ENCODE peak calls at places on chromosomes 2 and 18, in six cellular contexts. One of them, this sample, is unnamed.

GRCh38 chr2:208057108-208057507 is 31.8 kb upstream of the PLEKHM3 start:
- DNase-seq in NCI-H69: no peak
- DNase-seq in trophoblast cell: no peak
- DNase-seq in fibroblast of pulmonary artery: no peak
- DNase-seq in mucosa of descending colon: no peak
- DNase-seq in NCI-H1436: no peak
- DNase-seq in this sample: no peak

GRCh38 chr2:134718095-134718955 is 475 bp downstream of the TMEM163 start:
- DNase-seq in mucosa of descending colon: no peak
- DNase-seq in NCI-H69: peak; percentile 45
- DNase-seq in fibroblast of pulmonary artery: no peak
- DNase-seq in trophoblast cell: peak; percentile 8
- DNase-seq in NCI-H1436: no peak
- DNase-seq in this sample: peak; percentile 58

GRCh38 chr2:68387408-68388350 is 22.6 kb downstream of the PLEK start:
- DNase-seq in trophoblast cell: peak; percentile 47
- DNase-seq in fibroblast of pulmonary artery: peak; percentile 3
- DNase-seq in NCI-H1436: no peak
- DNase-seq in mucosa of descending colon: no peak
- DNase-seq in NCI-H69: no peak
- DNase-seq in this sample: no peak

GRCh38 chr2:184558713-184559464 is 39.4 kb upstream of the ZNF804A start:
- DNase-seq in mucosa of descending colon: no peak
- DNase-seq in fibroblast of pulmonary artery: no peak
- DNase-seq in NCI-H1436: no peak
- DNase-seq in trophoblast cell: no peak
- DNase-seq in NCI-H69: no peak
- DNase-seq in this sample: peak; percentile 1

GRCh38 chr2:74959106-74959751 is 786 bp downstream of the POLE4 start:
- DNase-seq in fibroblast of pulmonary artery: no peak
- DNase-seq in trophoblast cell: no peak
- DNase-seq in mucosa of descending colon: no peak
- DNase-seq in NCI-H69: no peak
- DNase-seq in NCI-H1436: no peak
- DNase-seq in this sample: no peak

GRCh38 chr2:37344453-37345361 is at the start of gene QPCT:
- DNase-seq in NCI-H69: peak; percentile 87
- DNase-seq in fibroblast of pulmonary artery: peak; percentile 14
- DNase-seq in NCI-H1436: no peak
- DNase-seq in mucosa of descending colon: peak; percentile 55
- DNase-seq in trophoblast cell: peak; percentile 45
- DNase-seq in this sample: peak; percentile 80

GRCh38 chr2:13114391-13114790 is 397.7 kb downstream of the TRIB2 start:
- DNase-seq in NCI-H69: no peak
- DNase-seq in NCI-H1436: no peak
- DNase-seq in trophoblast cell: no peak
- DNase-seq in fibroblast of pulmonary artery: peak; percentile 37
- DNase-seq in mucosa of descending colon: no peak
- DNase-seq in this sample: peak; percentile 53

GRCh38 chr2:219182331-219183150 is 4.5 kb downstream of the RETREG2 start:
- DNase-seq in NCI-H1436: no peak
- DNase-seq in NCI-H69: no peak
- DNase-seq in trophoblast cell: no peak
- DNase-seq in mucosa of descending colon: peak; percentile 59
- DNase-seq in fibroblast of pulmonary artery: no peak
- DNase-seq in this sample: no peak

GRCh38 chr2:151816858-151817257 is 11.4 kb downstream of the ARL5A start:
- DNase-seq in NCI-H69: no peak
- DNase-seq in NCI-H1436: no peak
- DNase-seq in trophoblast cell: no peak
- DNase-seq in mucosa of descending colon: no peak
- DNase-seq in fibroblast of pulmonary artery: no peak
- DNase-seq in this sample: no peak

GRCh38 chr18:54148151-54148550 is 76.3 kb downstream of the MBD2 start:
- DNase-seq in trophoblast cell: no peak
- DNase-seq in NCI-H1436: no peak
- DNase-seq in NCI-H69: no peak
- DNase-seq in fibroblast of pulmonary artery: no peak
- DNase-seq in mucosa of descending colon: no peak
- DNase-seq in this sample: no peak

GRCh38 chr2:61238221-61238620 is 76.2 kb downstream of the C2orf74 start:
- DNase-seq in trophoblast cell: no peak
- DNase-seq in NCI-H69: no peak
- DNase-seq in fibroblast of pulmonary artery: no peak
- DNase-seq in mucosa of descending colon: no peak
- DNase-seq in NCI-H1436: no peak
- DNase-seq in this sample: no peak

GRCh38 chr18:57806891-57807280 is 3.8 kb upstream of the ATP8B1 start:
- DNase-seq in mucosa of descending colon: no peak
- DNase-seq in fibroblast of pulmonary artery: peak; percentile 60
- DNase-seq in trophoblast cell: no peak
- DNase-seq in NCI-H69: no peak
- DNase-seq in NCI-H1436: no peak
- DNase-seq in this sample: peak; percentile 78

GRCh38 chr2:217393585-217394032 is 533.7 kb upstream of the TNP1 start:
- DNase-seq in NCI-H1436: no peak
- DNase-seq in NCI-H69: no peak
- DNase-seq in mucosa of descending colon: peak; percentile 40
- DNase-seq in trophoblast cell: peak; percentile 8
- DNase-seq in fibroblast of pulmonary artery: peak; percentile 78
- DNase-seq in this sample: peak; percentile 85